ENCODE peak calls at places on chromosomes 6 and 20, in four cellular contexts. A is fibroblast of lung, B is GM12878, G is neural crest cell. M is an unnamed sample.

GRCh38 chr20:18009116-18009515 is 40.3 kb downstream of the MGME1 start:
- DNase-seq in A (no peak), B (no peak), G (no peak), M (no peak)

GRCh38 chr20:11195899-11196558 is 522.2 kb upstream of the JAG1 start:
- DNase-seq in A (peak), B (no peak), G (no peak), M (no peak)

GRCh38 chr6:79277109-79277508 is 42.6 kb upstream of the HMGN3 start:
- DNase-seq in A (peak), B (no peak), G (no peak), M (no peak)

GRCh38 chr6:53544050-53544499 is 826 bp downstream of the GCLC start:
- DNase-seq in A (no peak), B (no peak), G (no peak), M (no peak)

GRCh38 chr6:45555981-45556771 is 178.4 kb upstream of the SUPT3H start:
- DNase-seq in A (peak), B (no peak), G (no peak), M (no peak)

GRCh38 chr6:125818659-125819297 is 28.0 kb downstream of the NCOA7 start:
- DNase-seq in A (no peak), B (no peak), G (no peak), M (no peak)

GRCh38 chr6:104579464-104579863 is 280.3 kb downstream of the HACE1 start:
- DNase-seq in A (no peak), B (no peak), G (no peak), M (no peak)

GRCh38 chr6:44500074-44500473 is 112.6 kb downstream of the CDC5L start:
- DNase-seq in A (no peak), B (no peak), G (no peak), M (no peak)

GRCh38 chr6:50791900-50792508 is 26.7 kb upstream of the TFAP2B start:
- DNase-seq in A (peak), B (no peak), G (peak), M (peak)

GRCh38 chr6:5968817-5969726 is 37.7 kb downstream of the NRN1 start:
- DNase-seq in A (peak), B (no peak), G (no peak), M (no peak)

GRCh38 chr6:150599199-150600002 is at the start of gene PLEKHG1:
- DNase-seq in A (peak), B (no peak), G (peak), M (peak)

GRCh38 chr6:148082721-148083120 is 259.9 kb upstream of the SASH1 start:
- DNase-seq in A (no peak), B (no peak), G (no peak), M (no peak)

GRCh38 chr20:19593762-19594161 is 164.3 kb upstream of the RIN2 start:
- DNase-seq in A (no peak), B (no peak), G (no peak), M (no peak)

GRCh38 chr20:19590382-19590781 is 167.7 kb upstream of the RIN2 start:
- DNase-seq in A (no peak), B (no peak), G (no peak), M (no peak)

GRCh38 chr20:19583532-19584175 is 174.4 kb upstream of the RIN2 start:
- DNase-seq in A (peak), B (no peak), G (peak), M (peak)

GRCh38 chr20:19589731-19590362 is 168.2 kb upstream of the RIN2 start:
- DNase-seq in A (no peak), B (no peak), G (no peak), M (no peak)

GRCh38 chr20:19588731-19589130 is 169.3 kb upstream of the RIN2 start:
- DNase-seq in A (no peak), B (no peak), G (no peak), M (no peak)
- TF ChIP-seq CTCF in A (no peak), B (no peak), G (no peak), M (no peak)

DNA sequence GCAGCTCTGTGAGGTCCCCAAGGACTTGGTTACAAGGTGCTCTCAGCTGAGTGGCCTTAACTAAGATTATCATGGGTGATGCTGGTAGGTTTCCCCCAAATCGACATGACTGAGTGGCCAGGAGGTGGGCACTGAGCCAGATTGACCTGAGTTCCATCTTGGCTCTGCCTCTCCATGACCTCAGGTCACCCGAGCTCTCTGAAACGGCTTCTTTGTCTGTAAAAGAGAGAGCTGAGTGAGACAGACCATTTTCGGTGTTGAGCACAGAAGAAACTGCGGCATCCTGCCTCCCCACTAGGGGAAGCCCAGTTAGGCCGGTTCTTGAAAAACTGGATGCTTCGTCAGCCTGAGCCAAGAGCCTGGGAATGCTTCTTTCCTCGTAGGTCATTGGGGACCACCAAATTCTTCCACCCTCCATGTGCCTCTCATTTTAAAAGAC is 14.1 kb upstream of the STX16 start:
- DNase-seq in A (no peak), B (no peak), G (no peak), M (no peak)
- TF ChIP-seq CTCF in A (peak), B (no peak), G (peak), M (no peak)

GRCh38 chr6:3809982-3810381 is 39.2 kb upstream of the FAM50B start:
- DNase-seq in A (no peak), B (no peak), G (no peak), M (no peak)

GRCh38 chr6:3808189-3808588 is 41.0 kb upstream of the FAM50B start:
- DNase-seq in A (no peak), B (no peak), G (no peak), M (no peak)

GRCh38 chr6:3809515-3809891 is 39.7 kb upstream of the FAM50B start:
- DNase-seq in A (no peak), B (no peak), G (no peak), M (no peak)

GRCh38 chr6:3811191-3811590 is 38.0 kb upstream of the FAM50B start:
- DNase-seq in A (no peak), B (no peak), G (no peak), M (no peak)

DNA sequence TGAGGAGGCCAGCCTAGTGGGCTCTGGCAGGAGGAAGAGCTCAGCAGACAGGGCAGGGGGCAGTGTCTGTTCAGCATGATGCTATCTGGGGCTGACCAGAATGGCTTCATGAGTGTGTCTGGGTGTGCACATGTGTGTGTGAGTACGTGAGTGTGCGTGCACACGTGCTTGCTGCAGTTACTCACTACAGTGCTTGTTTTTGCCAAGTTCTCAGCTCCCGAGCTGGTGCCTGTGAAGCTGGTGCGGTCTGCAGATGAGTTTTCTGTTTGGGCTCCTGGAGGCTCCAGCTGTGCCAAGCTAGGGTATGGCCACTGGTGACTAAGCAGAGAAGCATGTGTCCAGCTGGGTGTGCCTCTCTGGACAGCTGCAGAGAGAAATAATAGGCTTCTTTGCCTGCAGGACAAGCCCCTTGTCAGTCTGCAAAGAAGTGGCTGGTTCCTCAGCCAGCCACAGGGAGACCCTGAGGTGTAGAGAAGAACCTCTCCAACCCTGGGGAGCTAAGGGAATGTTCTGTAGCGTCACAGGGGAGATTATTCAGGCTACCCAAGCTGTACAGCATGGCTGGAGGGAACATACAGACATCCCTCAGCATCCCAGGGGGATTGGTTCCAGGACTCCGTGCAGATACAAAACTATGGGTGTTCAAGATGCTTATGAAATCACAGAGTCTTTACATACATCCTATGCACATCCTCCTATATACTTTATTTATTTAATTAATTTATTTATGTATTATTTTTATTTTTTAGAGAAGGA is 40.2 kb upstream of the FAM50B start:
- DNase-seq in A (peak), B (no peak), G (no peak), M (no peak)
- TF ChIP-seq CTCF in A (peak), B (no peak), G (no peak), M (no peak)

GRCh38 chr20:9886227-9886626 is 47.4 kb upstream of the PAK5 start:
- DNase-seq in A (peak), B (no peak), G (no peak), M (no peak)

GRCh38 chr20:9884666-9885065 is 45.8 kb upstream of the PAK5 start:
- DNase-seq in A (no peak), B (no peak), G (no peak), M (no peak)

GRCh38 chr20:9878096-9878495 is 39.2 kb upstream of the PAK5 start:
- DNase-seq in A (no peak), B (no peak), G (no peak), M (no peak)

GRCh38 chr20:9889270-9889981 is 50.5 kb upstream of the PAK5 start:
- DNase-seq in A (no peak), B (peak), G (no peak), M (peak)

DNA sequence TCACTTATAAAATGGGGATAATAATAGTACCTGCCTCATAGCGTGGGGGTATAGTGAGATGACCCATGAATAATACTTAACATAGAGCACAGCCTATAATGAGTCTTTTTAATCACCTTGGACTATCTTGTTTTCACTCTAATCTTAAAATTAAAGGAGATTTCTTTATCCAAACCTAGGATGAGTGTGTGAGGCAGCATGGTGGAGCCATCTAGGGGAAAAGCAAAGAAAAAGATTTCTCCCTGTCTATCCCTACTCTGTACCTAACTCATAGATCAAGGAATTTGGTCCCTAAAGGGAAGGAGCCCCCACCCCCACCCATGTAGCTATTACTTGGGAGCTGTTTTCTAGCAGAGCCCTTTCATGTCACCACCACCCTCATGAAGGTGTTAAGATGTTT is 45.2 kb upstream of the PAK5 start:
- DNase-seq in A (no peak), B (no peak), G (no peak), M (no peak)
- TF ChIP-seq CTCF in A (peak), B (no peak), G (peak), M (no peak)

DNA sequence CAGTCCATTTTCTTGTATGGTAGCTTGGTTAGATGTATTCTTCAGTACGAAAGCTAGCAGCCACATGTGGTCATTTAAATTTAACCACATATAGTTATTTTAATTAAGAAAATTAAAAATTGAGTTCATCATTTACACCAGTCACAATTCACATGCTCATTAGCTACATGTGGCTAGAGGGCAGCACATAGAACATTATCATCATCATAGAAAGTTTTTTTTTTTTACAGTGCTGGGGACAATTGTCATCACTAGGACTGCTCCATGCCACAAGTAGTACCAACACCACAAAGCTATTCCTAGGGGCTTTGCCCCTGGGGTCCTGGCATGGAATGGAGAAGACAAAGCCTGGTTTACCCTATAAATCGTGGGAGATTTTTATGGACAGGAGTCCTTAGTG is 30.5 kb downstream of the PLCB4 start:
- DNase-seq in A (no peak), B (no peak), G (no peak), M (no peak)
- TF ChIP-seq CTCF in A (no peak), B (no peak), G (no peak), M (no peak)

DNA sequence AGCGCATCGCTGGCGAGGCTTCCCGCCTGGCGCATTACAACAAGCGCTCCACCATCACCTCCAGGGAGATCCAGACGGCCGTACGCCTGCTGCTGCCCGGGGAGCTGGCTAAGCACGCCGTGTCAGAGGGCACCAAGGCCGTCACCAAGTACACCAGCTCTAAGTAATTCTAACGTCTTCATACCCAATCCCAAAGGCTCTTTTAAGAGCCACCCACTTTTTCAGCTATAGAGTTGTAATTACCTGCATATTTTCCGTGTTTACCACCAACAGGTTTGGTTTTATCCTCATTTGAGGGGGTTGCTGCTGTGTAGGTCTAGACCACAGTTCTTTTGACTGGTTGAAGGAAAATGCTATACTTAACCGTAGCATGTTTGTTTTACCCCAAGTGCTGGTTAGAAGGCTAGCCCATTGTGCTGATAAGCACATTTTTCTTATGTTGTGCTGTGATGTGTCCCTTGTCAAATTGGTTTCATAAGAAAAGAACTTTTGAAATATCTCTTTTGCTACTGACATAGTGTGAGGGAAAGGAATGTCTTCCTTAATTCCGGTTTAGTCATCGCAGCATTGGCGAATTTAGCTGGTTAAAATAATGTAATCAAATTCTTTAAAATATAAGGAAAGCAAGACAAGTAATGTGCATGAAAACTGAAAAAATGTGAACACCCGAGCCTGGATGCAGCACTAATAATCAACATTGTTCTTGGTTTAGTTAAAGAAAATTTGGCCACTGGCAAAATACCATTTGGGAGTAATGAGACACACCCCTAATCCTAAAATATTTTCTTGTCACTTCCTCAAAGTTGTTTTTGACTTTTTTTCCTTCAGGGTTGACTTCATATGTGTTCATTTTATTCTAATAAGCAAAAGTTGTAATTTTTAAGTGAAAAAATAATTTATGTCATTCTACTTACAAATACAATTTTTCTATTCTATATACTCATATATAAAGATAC is 112.8 kb downstream of the HFE start:
- DNase-seq in A (peak), B (no peak), G (no peak), M (no peak)
- TF ChIP-seq CTCF in A (no peak), B (no peak), G (no peak), M (no peak)

GRCh38 chr6:111032493-111033140 is 50.8 kb downstream of the RPF2 start:
- DNase-seq in A (peak), B (no peak), G (no peak), M (no peak)
- TF ChIP-seq CTCF in A (peak), B (no peak), G (no peak), M (no peak)